ENCODE peak calls at places on chromosomes 1 and 21, in four cellular contexts. One of them, this sample, is unnamed.

GRCh38 chr1:19169642-19170041 is 40.4 kb downstream of the UBR4 start:
- DNase-seq in posterior cingulate gyrus: no peak
- DNase-seq in COLO829: no peak
- DNase-seq in stimulated activated CD8-positive, alpha-beta memory T cell treated with anti-CD3 and anti-CD28 coated beads, Interleukin-4, amount 100 ng/mL, for 1 hour: no peak
- DNase-seq in this sample: no peak

GRCh38 chr1:32426489-32427255 is 32.4 kb upstream of the BSDC1 start:
- DNase-seq in stimulated activated CD8-positive, alpha-beta memory T cell treated with anti-CD3 and anti-CD28 coated beads, Interleukin-4, amount 100 ng/mL, for 1 hour: no peak
- DNase-seq in COLO829: no peak
- DNase-seq in posterior cingulate gyrus: peak; percentile 66
- DNase-seq in this sample: no peak

GRCh38 chr21:42570362-42570761 is 56.7 kb downstream of the SLC37A1 start:
- DNase-seq in stimulated activated CD8-positive, alpha-beta memory T cell treated with anti-CD3 and anti-CD28 coated beads, Interleukin-4, amount 100 ng/mL, for 1 hour: no peak
- DNase-seq in COLO829: no peak
- DNase-seq in posterior cingulate gyrus: no peak
- DNase-seq in this sample: no peak

GRCh38 chr1:161934278-161934608 is 89.4 kb downstream of the OLFML2B start:
- DNase-seq in posterior cingulate gyrus: no peak
- DNase-seq in COLO829: no peak
- DNase-seq in stimulated activated CD8-positive, alpha-beta memory T cell treated with anti-CD3 and anti-CD28 coated beads, Interleukin-4, amount 100 ng/mL, for 1 hour: no peak
- DNase-seq in this sample: no peak

GRCh38 chr1:87683557-87683956 is 354.9 kb downstream of the LMO4 start:
- DNase-seq in COLO829: no peak
- DNase-seq in stimulated activated CD8-positive, alpha-beta memory T cell treated with anti-CD3 and anti-CD28 coated beads, Interleukin-4, amount 100 ng/mL, for 1 hour: no peak
- DNase-seq in posterior cingulate gyrus: no peak
- DNase-seq in this sample: no peak

GRCh38 chr1:55310517-55310927 is 95.4 kb upstream of the USP24 start:
- DNase-seq in COLO829: peak; percentile 74
- DNase-seq in stimulated activated CD8-positive, alpha-beta memory T cell treated with anti-CD3 and anti-CD28 coated beads, Interleukin-4, amount 100 ng/mL, for 1 hour: no peak
- DNase-seq in posterior cingulate gyrus: no peak
- DNase-seq in this sample: no peak

GRCh38 chr1:52574594-52574993 is 21.7 kb upstream of the TUT4 start:
- DNase-seq in stimulated activated CD8-positive, alpha-beta memory T cell treated with anti-CD3 and anti-CD28 coated beads, Interleukin-4, amount 100 ng/mL, for 1 hour: no peak
- DNase-seq in COLO829: peak; percentile 95
- DNase-seq in posterior cingulate gyrus: no peak
- DNase-seq in this sample: no peak

GRCh38 chr1:26700711-26701110 is 4.9 kb downstream of the ARID1A start:
- DNase-seq in stimulated activated CD8-positive, alpha-beta memory T cell treated with anti-CD3 and anti-CD28 coated beads, Interleukin-4, amount 100 ng/mL, for 1 hour: no peak
- DNase-seq in COLO829: no peak
- DNase-seq in posterior cingulate gyrus: no peak
- DNase-seq in this sample: no peak

GRCh38 chr1:46556822-46557221 is 5.4 kb upstream of the KNCN start:
- DNase-seq in stimulated activated CD8-positive, alpha-beta memory T cell treated with anti-CD3 and anti-CD28 coated beads, Interleukin-4, amount 100 ng/mL, for 1 hour: no peak
- DNase-seq in posterior cingulate gyrus: no peak
- DNase-seq in COLO829: peak; percentile 35
- DNase-seq in this sample: no peak

This sample was measured in cerebellar nuclear complex.